ENCODE peak calls at places on chromosomes 2 and 18, in four cellular contexts. W is activated CD8-positive, alpha-beta T cell treated with anti-CD3 and anti-CD28 coated beads, Interleukin-2, amount 10 ng/mL, durations not matched to agents 7 days and 5 days; R is activated T-cell treated with anti-CD3 and anti-CD28 coated beads for 1 hour; J is T-helper 2 cell. P is an unnamed sample.

GRCh38 chr18:34738173-34738894 is 28.2 kb downstream of the DTNA start:
- DNase-seq in R (no peak), J (no peak), W (no peak), P (peak)

GRCh38 chr2:39932198-39932597 is 153.1 kb upstream of the THUMPD2 start:
- DNase-seq in R (no peak), J (no peak), W (no peak), P (no peak)

GRCh38 chr2:147275943-147276342 is 568.9 kb upstream of the ACVR2A start:
- DNase-seq in W (no peak), R (no peak), J (no peak), P (no peak)

GRCh38 chr2:239824051-239824694 is 201.0 kb downstream of the NDUFA10 start:
- DNase-seq in R (no peak), W (no peak), J (no peak), P (no peak)

GRCh38 chr2:176268976-176269318 is 295 bp upstream of the MTX2 start:
- DNase-seq in R (no peak), J (no peak), W (no peak), P (no peak)

GRCh38 chr18:55384551-55385275 is 203.3 kb downstream of the TCF4 start:
- DNase-seq in W (peak), R (no peak), J (no peak), P (peak)

GRCh38 chr2:10436711-10437110 is 11.4 kb downstream of the ODC1 start:
- DNase-seq in R (no peak), W (no peak), J (no peak), P (no peak)

GRCh38 chr2:240832816-240833497 is 12.9 kb upstream of the KIF1A start:
- DNase-seq in J (no peak), R (no peak), W (no peak), P (no peak)

GRCh38 chr2:99926986-99927385 is 215.4 kb downstream of the AFF3 start:
- DNase-seq in R (no peak), J (no peak), W (no peak), P (peak)

GRCh38 chr18:76687271-76688006 is 134.9 kb upstream of the ZNF236 start:
- DNase-seq in W (no peak), R (no peak), J (no peak), P (no peak)

GRCh38 chr2:170170281-170171035 is 7.5 kb upstream of the MYO3B start:
- DNase-seq in J (no peak), R (no peak), W (no peak), P (no peak)

GRCh38 chr2:59034791-59035190 is 793.7 kb upstream of the FANCL start:
- DNase-seq in W (no peak), J (no peak), R (no peak), P (no peak)

GRCh38 chr2:97966545-97967215 is 29.1 kb downstream of the TMEM131 start:
- DNase-seq in R (no peak), J (no peak), W (no peak), P (no peak)